ENCODE peak calls at places on chromosomes 7 and 10, in four cellular contexts. One of them, this sample, is unnamed. For H3K4me1, the result is how much of the 10 kb centered on the place peaks cover.

GRCh38 chr7:134480730-134481129 is 21.8 kb upstream of the AKR1B1 start:
- DNase-seq in aorta: no peak
- DNase-seq in naive thymus-derived CD4-positive, alpha-beta T cell: no peak
- DNase-seq in right atrium auricular region: no peak
- DNase-seq in this sample: no peak

GRCh38 chr7:9608560-9608959 is 1175.2 kb downstream of the NXPH1 start:
- DNase-seq in aorta: no peak
- DNase-seq in naive thymus-derived CD4-positive, alpha-beta T cell: no peak
- DNase-seq in right atrium auricular region: no peak
- DNase-seq in this sample: no peak

GRCh38 chr7:50142421-50143113 is 49.5 kb upstream of the ZPBP start:
- DNase-seq in aorta: no peak
- DNase-seq in naive thymus-derived CD4-positive, alpha-beta T cell: peak
- DNase-seq in right atrium auricular region: no peak
- DNase-seq in this sample: peak

GRCh38 chr7:66043681-66044497 is 31.7 kb upstream of the ASL start:
- DNase-seq in aorta: peak
- DNase-seq in naive thymus-derived CD4-positive, alpha-beta T cell: peak
- DNase-seq in right atrium auricular region: peak
- DNase-seq in this sample: no peak

GRCh38 chr7:139560678-139561077 is 37.2 kb downstream of the CLEC2L start:
- DNase-seq in aorta: peak
- DNase-seq in naive thymus-derived CD4-positive, alpha-beta T cell: no peak
- DNase-seq in right atrium auricular region: no peak
- DNase-seq in this sample: no peak

GRCh38 chr10:100043796-100044195 is 34.0 kb upstream of the DNMBP start:
- DNase-seq in aorta: no peak
- DNase-seq in naive thymus-derived CD4-positive, alpha-beta T cell: no peak
- DNase-seq in right atrium auricular region: peak
- DNase-seq in this sample: no peak

GRCh38 chr7:28813238-28813962 is 144.7 kb downstream of the TRIL start:
- DNase-seq in aorta: no peak
- DNase-seq in naive thymus-derived CD4-positive, alpha-beta T cell: no peak
- DNase-seq in right atrium auricular region: no peak
- DNase-seq in this sample: no peak

GRCh38 chr7:68009716-68010115 is 1013.1 kb downstream of the TYW1 start:
- DNase-seq in aorta: no peak
- DNase-seq in naive thymus-derived CD4-positive, alpha-beta T cell: no peak
- DNase-seq in right atrium auricular region: no peak
- DNase-seq in this sample: no peak

GRCh38 chr10:125868372-125868975 is 12.6 kb downstream of the DHX32 start:
- DNase-seq in aorta: no peak
- DNase-seq in naive thymus-derived CD4-positive, alpha-beta T cell: peak
- DNase-seq in right atrium auricular region: no peak
- DNase-seq in this sample: peak

GRCh38 chr7:105002-105401 is 87.4 kb upstream of the FAM20C start:
- DNase-seq in aorta: no peak
- DNase-seq in naive thymus-derived CD4-positive, alpha-beta T cell: no peak
- DNase-seq in right atrium auricular region: no peak
- DNase-seq in this sample: no peak

GRCh38 chr10:51422311-51423120 is 276.9 kb downstream of the CSTF2T start:
- DNase-seq in aorta: peak
- DNase-seq in naive thymus-derived CD4-positive, alpha-beta T cell: peak
- DNase-seq in right atrium auricular region: peak
- DNase-seq in this sample: peak

GRCh38 chr10:79928028-79928583 is 20.8 kb downstream of the SFTPD start:
- DNase-seq in aorta: no peak
- DNase-seq in naive thymus-derived CD4-positive, alpha-beta T cell: no peak
- DNase-seq in right atrium auricular region: peak
- DNase-seq in this sample: no peak

GRCh38 chr7:22667562-22668239 is 59.3 kb upstream of the IL6 start:
- DNase-seq in aorta: no peak
- DNase-seq in naive thymus-derived CD4-positive, alpha-beta T cell: no peak
- DNase-seq in right atrium auricular region: no peak
- DNase-seq in this sample: no peak

GRCh38 chr7:18096087-18096486 is 68.4 kb upstream of the PRPS1L1 start:
- DNase-seq in aorta: no peak
- DNase-seq in naive thymus-derived CD4-positive, alpha-beta T cell: no peak
- DNase-seq in right atrium auricular region: no peak
- DNase-seq in this sample: no peak

GRCh38 chr10:1056326-1057105 is at the start of gene WDR37:
- DNase-seq in aorta: peak
- DNase-seq in naive thymus-derived CD4-positive, alpha-beta T cell: peak
- DNase-seq in right atrium auricular region: peak
- DNase-seq in this sample: peak

GRCh38 chr7:108603922-108604684 is 34.4 kb downstream of the DNAJB9 start:
- DNase-seq in aorta: no peak
- DNase-seq in naive thymus-derived CD4-positive, alpha-beta T cell: no peak
- DNase-seq in right atrium auricular region: no peak
- DNase-seq in this sample: no peak

GRCh38 chr10:88538038-88538437 is 45.1 kb downstream of the RNLS start:
- DNase-seq in aorta: no peak
- DNase-seq in naive thymus-derived CD4-positive, alpha-beta T cell: no peak
- DNase-seq in right atrium auricular region: no peak
- DNase-seq in this sample: no peak

GRCh38 chr7:100679927-100680588 is 6.5 kb downstream of the GNB2 start:
- DNase-seq in aorta: no peak
- DNase-seq in naive thymus-derived CD4-positive, alpha-beta T cell: no peak
- DNase-seq in right atrium auricular region: peak
- DNase-seq in this sample: no peak

GRCh38 chr7:104862719-104863118 is 151.3 kb upstream of the KMT2E start:
- DNase-seq in aorta: no peak
- DNase-seq in naive thymus-derived CD4-positive, alpha-beta T cell: no peak
- DNase-seq in right atrium auricular region: no peak
- DNase-seq in this sample: no peak

GRCh38 chr10:49143249-49143648 is 9.4 kb upstream of the FAM170B start:
- DNase-seq in aorta: no peak
- DNase-seq in naive thymus-derived CD4-positive, alpha-beta T cell: no peak
- DNase-seq in right atrium auricular region: no peak
- DNase-seq in this sample: no peak

GRCh38 chr10:19263262-19263661 is 214.7 kb downstream of the MALRD1 start:
- DNase-seq in aorta: no peak
- DNase-seq in naive thymus-derived CD4-positive, alpha-beta T cell: no peak
- DNase-seq in right atrium auricular region: no peak
- DNase-seq in this sample: no peak

GRCh38 chr7:141231018-141231792 is 157.3 kb downstream of the TMEM178B start:
- DNase-seq in aorta: no peak
- DNase-seq in naive thymus-derived CD4-positive, alpha-beta T cell: no peak
- DNase-seq in right atrium auricular region: no peak
- DNase-seq in this sample: no peak

GRCh38 chr7:36157506-36158320 is 4.7 kb downstream of the EEPD1 start:
- DNase-seq in aorta: no peak
- DNase-seq in naive thymus-derived CD4-positive, alpha-beta T cell: no peak
- DNase-seq in right atrium auricular region: no peak
- DNase-seq in this sample: no peak

GRCh38 chr10:113945075-113945686 is 90.7 kb downstream of the NHLRC2 start:
- DNase-seq in aorta: no peak
- DNase-seq in naive thymus-derived CD4-positive, alpha-beta T cell: no peak
- DNase-seq in right atrium auricular region: peak
- DNase-seq in this sample: no peak

GRCh38 chr7:77455334-77455733 is 39.2 kb upstream of the GSAP start:
- DNase-seq in aorta: no peak
- DNase-seq in naive thymus-derived CD4-positive, alpha-beta T cell: no peak
- DNase-seq in right atrium auricular region: peak
- DNase-seq in this sample: no peak

GRCh38 chr7:116322541-116322940 is 112.2 kb downstream of the TES start:
- DNase-seq in aorta: no peak
- DNase-seq in naive thymus-derived CD4-positive, alpha-beta T cell: no peak
- DNase-seq in right atrium auricular region: no peak
- DNase-seq in this sample: no peak

GRCh38 chr7:35261476-35262285 is 7.8 kb upstream of the TBX20 start:
- DNase-seq in aorta: no peak
- DNase-seq in naive thymus-derived CD4-positive, alpha-beta T cell: no peak
- DNase-seq in right atrium auricular region: no peak
- DNase-seq in this sample: no peak

GRCh38 chr7:100190059-100190711 is 12.5 kb downstream of the STAG3 start:
- DNase-seq in aorta: no peak
- DNase-seq in naive thymus-derived CD4-positive, alpha-beta T cell: peak
- DNase-seq in right atrium auricular region: no peak
- DNase-seq in this sample: no peak

GRCh38 chr7:64636386-64636785 is 29.5 kb upstream of the ZNF107 start:
- DNase-seq in aorta: no peak
- DNase-seq in naive thymus-derived CD4-positive, alpha-beta T cell: no peak
- DNase-seq in right atrium auricular region: no peak
- DNase-seq in this sample: peak

GRCh38 chr7:129222064-129222463 is 2.8 kb upstream of the AHCYL2 start:
- DNase-seq in aorta: no peak
- DNase-seq in naive thymus-derived CD4-positive, alpha-beta T cell: peak
- DNase-seq in right atrium auricular region: no peak
- DNase-seq in this sample: no peak

GRCh38 chr7:117872565-117873055 is 631 bp downstream of the CTTNBP2 start:
- DNase-seq in aorta: peak
- DNase-seq in naive thymus-derived CD4-positive, alpha-beta T cell: no peak
- DNase-seq in right atrium auricular region: no peak
- DNase-seq in this sample: no peak

GRCh38 chr10:127990846-127991542 is 84.1 kb downstream of the PTPRE start:
- DNase-seq in aorta: no peak
- DNase-seq in naive thymus-derived CD4-positive, alpha-beta T cell: peak
- DNase-seq in right atrium auricular region: no peak
- DNase-seq in this sample: no peak

GRCh38 chr10:34812771-34813170 is 2.3 kb downstream of the PARD3 start:
- DNase-seq in aorta: no peak
- DNase-seq in naive thymus-derived CD4-positive, alpha-beta T cell: no peak
- DNase-seq in right atrium auricular region: no peak
- DNase-seq in this sample: no peak

GRCh38 chr10:47104101-47104707 is 193.0 kb downstream of the PTPN20 start:
- DNase-seq in aorta: no peak
- DNase-seq in naive thymus-derived CD4-positive, alpha-beta T cell: no peak
- DNase-seq in right atrium auricular region: peak
- DNase-seq in this sample: no peak

GRCh38 chr7:41705109-41705871 is 2.4 kb upstream of the INHBA start:
- DNase-seq in aorta: peak
- DNase-seq in naive thymus-derived CD4-positive, alpha-beta T cell: peak
- DNase-seq in right atrium auricular region: peak
- DNase-seq in this sample: peak

GRCh38 chr7:5557920-5558401 is 134.3 kb upstream of the TNRC18 start:
- DNase-seq in aorta: peak
- DNase-seq in naive thymus-derived CD4-positive, alpha-beta T cell: no peak
- DNase-seq in right atrium auricular region: peak
- DNase-seq in this sample: no peak
- H3K4me1 ChIP-seq in aorta: under half
- H3K4me1 ChIP-seq in naive thymus-derived CD4-positive, alpha-beta T cell: under half
- H3K4me1 ChIP-seq in right atrium auricular region: under half
- H3K4me1 ChIP-seq in this sample: under half

DNA sequence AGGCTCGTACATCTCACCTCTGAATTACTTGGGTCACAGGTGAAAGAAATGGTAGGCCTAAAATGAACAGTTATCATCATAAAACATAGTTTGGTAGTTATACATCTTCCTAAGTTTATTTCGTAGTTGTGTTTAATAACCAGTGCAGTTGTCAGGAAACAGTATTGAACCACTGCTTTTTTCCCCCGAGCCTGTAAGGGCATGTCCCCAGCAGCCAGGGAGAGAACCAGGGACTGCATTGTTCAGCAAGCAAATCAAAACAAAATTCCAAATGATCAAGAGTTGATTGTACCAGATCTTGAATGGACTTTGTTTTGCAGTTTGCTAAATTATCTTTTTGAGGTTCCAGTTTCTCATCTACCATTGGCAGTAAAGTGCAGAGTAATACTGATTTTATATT is 2.4 kb downstream of the EIF4H start:
- DNase-seq in aorta: no peak
- DNase-seq in naive thymus-derived CD4-positive, alpha-beta T cell: no peak
- DNase-seq in right atrium auricular region: no peak
- DNase-seq in this sample: no peak
- H3K4me1 ChIP-seq in aorta: under half
- H3K4me1 ChIP-seq in naive thymus-derived CD4-positive, alpha-beta T cell: half or more
- H3K4me1 ChIP-seq in right atrium auricular region: under half
- H3K4me1 ChIP-seq in this sample: half or more

GRCh38 chr7:151131284-151131621 is 36.2 kb downstream of the GBX1 start:
- DNase-seq in aorta: no peak
- DNase-seq in naive thymus-derived CD4-positive, alpha-beta T cell: no peak
- DNase-seq in right atrium auricular region: no peak
- DNase-seq in this sample: no peak
- H3K4me1 ChIP-seq in aorta: under half
- H3K4me1 ChIP-seq in naive thymus-derived CD4-positive, alpha-beta T cell: under half
- H3K4me1 ChIP-seq in right atrium auricular region: under half
- H3K4me1 ChIP-seq in this sample: under half

GRCh38 chr7:30146127-30146612 is 11.4 kb downstream of the MTURN start:
- DNase-seq in aorta: no peak
- DNase-seq in naive thymus-derived CD4-positive, alpha-beta T cell: no peak
- DNase-seq in right atrium auricular region: no peak
- DNase-seq in this sample: no peak

GRCh38 chr7:30143748-30144251 is 9.0 kb downstream of the MTURN start:
- DNase-seq in aorta: no peak
- DNase-seq in naive thymus-derived CD4-positive, alpha-beta T cell: no peak
- DNase-seq in right atrium auricular region: no peak
- DNase-seq in this sample: no peak

GRCh38 chr7:30144659-30145321 is 10.0 kb downstream of the MTURN start:
- DNase-seq in aorta: no peak
- DNase-seq in naive thymus-derived CD4-positive, alpha-beta T cell: no peak
- DNase-seq in right atrium auricular region: no peak
- DNase-seq in this sample: no peak

GRCh38 chr7:30147223-30147622 is 12.4 kb downstream of the MTURN start:
- DNase-seq in aorta: no peak
- DNase-seq in naive thymus-derived CD4-positive, alpha-beta T cell: no peak
- DNase-seq in right atrium auricular region: no peak
- DNase-seq in this sample: no peak

DNA sequence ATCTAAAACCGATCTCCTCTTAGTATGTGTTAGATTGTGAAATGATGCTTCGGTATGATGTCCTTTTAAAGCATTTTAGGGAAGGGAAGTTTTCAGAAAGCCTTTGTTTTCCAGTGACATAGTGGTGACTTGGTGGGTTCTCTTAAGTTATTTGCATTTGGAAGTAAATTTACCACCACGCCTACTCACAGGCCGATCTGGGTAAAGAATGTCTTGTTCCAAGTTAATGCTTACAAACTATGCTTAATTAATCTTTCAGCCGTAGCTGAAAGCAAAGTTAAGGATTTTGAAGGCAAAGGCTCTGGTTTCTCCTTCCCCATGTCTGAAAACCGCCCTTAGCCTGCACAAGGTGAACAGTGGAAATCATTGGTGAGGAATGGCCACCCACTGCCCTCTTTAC is 10.7 kb downstream of the MTURN start:
- DNase-seq in aorta: no peak
- DNase-seq in naive thymus-derived CD4-positive, alpha-beta T cell: no peak
- DNase-seq in right atrium auricular region: no peak
- DNase-seq in this sample: no peak
- H3K4me1 ChIP-seq in aorta: under half
- H3K4me1 ChIP-seq in naive thymus-derived CD4-positive, alpha-beta T cell: under half
- H3K4me1 ChIP-seq in right atrium auricular region: under half
- H3K4me1 ChIP-seq in this sample: under half

GRCh38 chr10:14578060-14578952 is 196.4 kb downstream of the FAM107B start:
- DNase-seq in aorta: no peak
- DNase-seq in naive thymus-derived CD4-positive, alpha-beta T cell: no peak
- DNase-seq in right atrium auricular region: peak
- DNase-seq in this sample: no peak
- H3K4me1 ChIP-seq in aorta: under half
- H3K4me1 ChIP-seq in naive thymus-derived CD4-positive, alpha-beta T cell: half or more
- H3K4me1 ChIP-seq in right atrium auricular region: under half
- H3K4me1 ChIP-seq in this sample: under half

GRCh38 chr7:150384406-150385239 is 5.5 kb downstream of the ZNF775 start:
- DNase-seq in aorta: no peak
- DNase-seq in naive thymus-derived CD4-positive, alpha-beta T cell: no peak
- DNase-seq in right atrium auricular region: no peak
- DNase-seq in this sample: no peak
- H3K4me1 ChIP-seq in aorta: under half
- H3K4me1 ChIP-seq in naive thymus-derived CD4-positive, alpha-beta T cell: under half
- H3K4me1 ChIP-seq in right atrium auricular region: under half
- H3K4me1 ChIP-seq in this sample: under half